ENCODE peak calls at places on chromosome 14, in eight cellular contexts. J, L, T, V, D, X, A and R are unnamed samples. For H3K4me1, the result is how much of the 10 kb centered on the place peaks cover.

GRCh38 chr14:59097681-59098080 is 90.8 kb upstream of the DAAM1 start:
- DNase-seq in J (no peak), L (no peak), T (no peak), V (no peak), D (peak), X (no peak), A (no peak), R (no peak)

GRCh38 chr14:63287661-63288483 is 30.9 kb downstream of the GPHB5 start:
- DNase-seq in J (no peak), L (no peak), T (no peak), V (no peak), D (peak), X (no peak), A (no peak), R (no peak)

GRCh38 chr14:60220917-60221316 is 28.1 kb upstream of the PPM1A start:
- DNase-seq in J (no peak), L (no peak), T (peak), V (no peak), D (no peak), X (no peak), A (no peak), R (no peak)

GRCh38 chr14:76904740-76905569 is 78.7 kb downstream of the LRRC74A start:
- DNase-seq in J (peak), L (peak), T (no peak), V (peak), D (peak), X (no peak), A (peak), R (no peak)

GRCh38 chr14:100018482-100018881 is 46.7 kb upstream of the EVL start:
- DNase-seq in J (no peak), L (no peak), T (no peak), V (no peak), D (peak), X (no peak), A (no peak), R (no peak)

GRCh38 chr14:40762685-40763084 is 844.0 kb upstream of the LRFN5 start:
- DNase-seq in J (no peak), L (no peak), T (no peak), V (no peak), D (no peak), X (no peak), A (no peak), R (no peak)

GRCh38 chr14:34629344-34629656 is 648 bp downstream of the SNX6 start:
- DNase-seq in J (no peak), L (no peak), T (no peak), V (peak), D (no peak), X (no peak), A (no peak), R (no peak)

GRCh38 chr14:82080319-82080718 is 546.7 kb upstream of the SEL1L start:
- DNase-seq in J (no peak), L (no peak), T (peak), V (no peak), D (no peak), X (no peak), A (no peak), R (no peak)

GRCh38 chr14:94936901-94937321 is 167.0 kb upstream of the GSC start:
- DNase-seq in J (no peak), L (peak), T (no peak), V (peak), D (no peak), X (peak), A (peak), R (no peak)

GRCh38 chr14:31880935-31881334 is 196.2 kb upstream of the ARHGAP5 start:
- DNase-seq in J (peak), L (peak), T (no peak), V (no peak), D (peak), X (no peak), A (no peak), R (peak)

GRCh38 chr14:41899416-41899815 is 292.7 kb downstream of the LRFN5 start:
- DNase-seq in J (no peak), L (no peak), T (no peak), V (no peak), D (peak), X (no peak), A (no peak), R (no peak)

DNA sequence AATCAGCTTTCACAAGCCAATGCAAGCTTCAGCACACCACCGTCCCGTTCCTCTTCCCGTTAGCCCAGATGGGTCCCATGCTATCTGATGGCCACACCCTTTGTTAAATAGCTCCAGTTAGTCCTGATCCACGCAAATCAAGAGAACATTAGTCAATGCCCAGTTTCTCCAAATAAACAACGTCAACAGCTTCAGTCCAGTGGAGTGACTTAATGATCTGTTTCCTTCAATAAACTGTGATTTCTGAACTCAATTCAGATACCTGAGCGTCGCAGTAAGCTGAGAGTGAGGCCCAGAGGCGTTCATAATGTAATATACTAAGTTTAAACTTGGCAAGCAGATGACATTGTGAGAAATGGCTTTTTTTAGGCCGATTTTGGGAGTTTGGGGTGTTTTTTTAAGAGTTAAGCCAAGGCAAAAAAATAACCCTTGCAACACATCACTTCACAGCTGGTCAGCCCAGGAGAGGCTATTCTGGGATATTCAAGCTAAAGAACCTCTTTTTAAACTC is 112.3 kb downstream of the ZFP36L1 start:
- DNase-seq in J (no peak), L (no peak), T (no peak), V (no peak), D (peak), X (no peak), A (no peak), R (peak)
- H3K4me1 ChIP-seq in J (under half), L (half or more), T (under half), V (under half), D (under half), X (under half), A (under half), R (under half)

GRCh38 chr14:61484011-61484410 is 162.6 kb downstream of the PRKCH start:
- DNase-seq in J (no peak), L (no peak), T (no peak), V (no peak), D (no peak), X (no peak), A (no peak), R (no peak)

GRCh38 chr14:61483477-61483876 is 162.1 kb downstream of the PRKCH start:
- DNase-seq in J (no peak), L (no peak), T (no peak), V (no peak), D (no peak), X (no peak), A (no peak), R (no peak)

GRCh38 chr14:61484826-61485584 is 163.6 kb downstream of the PRKCH start:
- DNase-seq in J (no peak), L (peak), T (no peak), V (no peak), D (no peak), X (no peak), A (no peak), R (no peak)

GRCh38 chr14:61486930-61487495 is 165.6 kb downstream of the PRKCH start:
- DNase-seq in J (no peak), L (no peak), T (no peak), V (no peak), D (no peak), X (no peak), A (no peak), R (no peak)

GRCh38 chr14:61485670-61486069 is 164.3 kb downstream of the PRKCH start:
- DNase-seq in J (no peak), L (no peak), T (no peak), V (no peak), D (no peak), X (no peak), A (no peak), R (no peak)
- H3K27ac ChIP-seq in J (peak), L (peak), T (no peak), V (no peak), D (no peak), X (no peak), A (no peak), R (no peak)

DNA sequence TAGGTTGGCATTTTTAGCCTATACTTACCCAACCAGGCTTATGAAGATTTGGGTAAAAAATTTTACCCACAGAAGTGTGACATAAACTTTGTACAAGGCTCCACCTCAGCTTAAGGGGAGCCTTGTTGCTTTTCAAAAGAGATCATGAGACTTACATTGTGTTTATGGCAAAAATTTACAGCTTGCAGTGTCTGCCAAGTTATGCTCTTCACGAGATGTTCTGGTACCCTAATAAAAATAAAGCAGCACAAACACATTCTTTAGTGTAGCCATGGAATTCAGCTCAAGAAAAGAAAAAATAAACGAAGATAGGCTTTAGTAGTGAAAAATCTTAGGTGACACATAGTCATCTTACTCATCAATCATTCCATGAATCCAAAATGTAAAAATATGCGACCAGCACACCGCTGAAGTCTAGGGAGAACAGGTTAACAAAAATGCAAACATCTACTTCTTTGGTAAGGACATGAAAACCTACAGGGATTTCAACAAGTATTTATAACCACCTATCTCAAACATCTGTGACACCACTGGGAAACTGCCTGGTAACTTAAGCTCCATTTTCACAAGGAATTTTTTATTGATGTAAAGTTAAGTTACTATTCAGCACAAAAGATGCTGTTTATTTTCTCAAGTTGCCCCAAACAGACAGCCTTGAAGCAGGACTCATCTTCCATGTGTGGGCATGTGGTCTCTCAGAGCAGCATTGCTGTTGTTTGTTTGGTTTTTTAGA is 32.9 kb downstream of the DMAC2L start:
- DNase-seq in J (no peak), L (no peak), T (no peak), V (no peak), D (peak), X (no peak), A (no peak), R (no peak)
- H3K4me1 ChIP-seq in J (under half), L (under half), T (under half), V (under half), D (under half), X (under half), A (under half), R (under half)

DNA sequence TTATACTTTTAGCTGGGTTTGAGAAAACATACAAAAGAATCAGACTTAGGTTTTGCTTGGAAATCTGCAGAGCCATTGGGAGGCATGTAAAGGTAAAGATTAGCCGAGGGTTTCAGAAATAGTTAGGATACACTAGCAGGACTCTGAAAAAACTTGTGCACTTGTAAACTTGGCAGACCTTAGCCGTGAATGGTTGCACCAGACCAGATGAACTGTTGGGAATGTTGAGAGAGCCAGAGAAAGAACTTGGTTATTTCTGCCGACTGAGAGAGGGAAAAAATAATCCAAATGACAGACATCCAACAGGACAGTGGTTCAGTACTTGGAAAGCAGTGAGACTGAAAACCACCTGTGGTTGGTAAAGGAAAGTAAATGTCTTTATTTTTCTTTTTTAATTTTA is 222.4 kb upstream of the DDHD1 start:
- DNase-seq in J (no peak), L (no peak), T (no peak), V (no peak), D (no peak), X (no peak), A (no peak), R (no peak)
- H3K27ac ChIP-seq in J (no peak), L (no peak), T (no peak), V (no peak), D (no peak), X (no peak), A (no peak), R (no peak)

GRCh38 chr14:75456069-75457023 is 28.5 kb downstream of the JDP2 start:
- DNase-seq in J (no peak), L (no peak), T (no peak), V (no peak), D (no peak), X (no peak), A (no peak), R (no peak)

GRCh38 chr14:75452900-75453816 is 25.3 kb downstream of the JDP2 start:
- DNase-seq in J (peak), L (peak), T (peak), V (peak), D (peak), X (peak), A (peak), R (peak)

GRCh38 chr14:75452324-75452723 is 24.5 kb downstream of the JDP2 start:
- DNase-seq in J (no peak), L (no peak), T (no peak), V (no peak), D (no peak), X (peak), A (peak), R (peak)

GRCh38 chr14:75454963-75455546 is 27.2 kb downstream of the JDP2 start:
- DNase-seq in J (no peak), L (peak), T (no peak), V (peak), D (peak), X (peak), A (peak), R (peak)

DNA sequence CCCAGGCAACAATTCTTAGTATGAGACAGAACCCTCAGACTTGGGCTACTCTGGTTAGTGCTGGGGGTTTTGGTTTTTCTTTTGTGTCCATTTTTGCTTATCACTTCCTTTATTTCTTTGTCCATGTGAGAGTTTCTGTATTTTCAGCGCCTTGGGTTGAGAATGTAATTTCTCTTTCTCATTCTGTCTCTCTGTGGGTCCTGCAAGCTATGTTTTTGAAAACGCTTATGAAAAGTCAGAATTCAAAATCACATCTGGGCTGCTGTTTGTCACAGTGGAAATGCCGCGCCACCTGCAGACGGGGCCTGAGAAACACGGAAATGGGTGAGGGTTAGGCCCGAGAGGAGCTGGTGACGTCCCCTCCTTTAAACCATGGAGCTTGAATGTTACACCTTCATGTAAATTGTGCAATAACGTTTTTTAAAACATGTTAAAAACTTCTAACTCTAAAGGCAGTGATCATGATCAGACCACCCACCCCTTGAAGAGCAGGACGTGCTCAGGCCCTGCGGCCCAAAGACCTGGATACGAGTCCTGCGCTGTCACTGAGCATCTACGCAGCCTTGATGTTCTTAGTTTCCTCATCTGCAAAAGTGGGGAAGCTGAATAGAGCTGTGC is 26.1 kb downstream of the JDP2 start:
- DNase-seq in J (no peak), L (no peak), T (peak), V (no peak), D (no peak), X (no peak), A (no peak), R (no peak)
- H3K4me1 ChIP-seq in J (half or more), L (half or more), T (under half), V (under half), D (half or more), X (under half), A (half or more), R (under half)

DNA sequence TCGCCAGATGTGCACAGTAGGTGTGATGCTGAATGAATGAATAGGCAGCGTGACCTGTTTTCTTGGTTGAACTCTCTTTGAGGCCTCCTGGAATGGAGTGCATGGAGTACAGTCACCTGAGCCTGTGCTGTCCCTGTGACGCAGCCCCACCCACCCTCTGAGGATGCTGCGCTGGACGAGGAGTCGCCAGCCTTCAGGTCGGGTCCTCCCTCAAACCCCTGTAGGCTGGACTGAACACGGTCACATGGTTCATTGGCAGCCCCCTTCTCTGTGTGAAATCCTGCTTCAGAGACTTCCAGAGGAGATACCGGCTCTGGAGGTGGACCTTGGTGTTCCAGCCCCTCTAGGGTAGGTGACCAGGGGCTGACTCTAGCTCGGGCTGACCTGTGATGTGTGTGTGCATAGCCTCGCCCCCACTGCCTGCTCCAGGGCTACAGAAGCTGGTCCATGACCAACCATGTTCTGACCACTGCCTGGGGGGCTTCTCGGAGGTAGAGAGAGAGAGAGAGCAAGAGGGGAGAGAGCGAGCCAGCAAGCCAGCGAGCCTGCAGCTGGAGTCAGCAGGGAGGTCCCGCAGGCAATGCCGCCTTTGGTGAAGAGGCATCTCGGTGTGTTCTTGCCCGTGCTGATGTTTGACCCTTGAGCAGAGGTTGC is 158.0 kb upstream of the RTL1 start:
- DNase-seq in J (no peak), L (no peak), T (no peak), V (no peak), D (no peak), X (no peak), A (peak), R (no peak)
- H3K27ac ChIP-seq in J (no peak), L (no peak), T (no peak), V (no peak), D (no peak), X (no peak), A (no peak), R (no peak)

DNA sequence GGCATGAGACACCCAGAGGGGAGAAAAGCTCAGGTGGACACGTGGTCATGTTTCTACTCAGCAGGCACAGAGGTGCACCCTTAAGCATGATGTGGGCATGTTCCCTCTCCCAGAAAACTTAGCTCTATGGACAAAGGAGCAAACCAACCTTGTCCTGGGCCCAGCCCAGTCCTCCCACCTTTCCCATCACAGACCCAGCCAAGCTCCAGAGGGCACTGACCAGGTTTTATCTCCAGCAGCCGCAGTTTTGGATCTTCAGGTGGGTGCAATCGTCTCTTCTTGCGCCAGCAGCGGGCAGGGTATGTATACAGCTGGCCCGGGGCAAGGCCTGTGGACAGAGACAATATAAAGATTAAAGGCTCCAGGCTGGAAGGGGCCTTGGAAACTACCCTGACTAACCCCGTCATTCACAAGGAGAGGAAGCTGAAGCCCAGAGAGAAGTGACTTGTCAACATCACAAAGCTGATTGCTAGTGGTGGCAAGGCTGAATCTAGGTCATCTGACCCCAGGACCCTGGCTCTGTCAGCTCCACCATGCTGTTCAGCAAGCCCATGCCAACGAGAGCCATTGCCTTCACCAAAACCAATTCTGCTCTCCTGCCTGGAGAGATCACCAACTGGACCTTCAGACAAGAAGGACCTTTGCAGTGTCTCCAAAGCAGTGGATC is 140.7 kb downstream of the DPF3 start:
- DNase-seq in J (no peak), L (no peak), T (no peak), V (no peak), D (no peak), X (no peak), A (no peak), R (no peak)
- H3K4me1 ChIP-seq in J (under half), L (under half), T (under half), V (under half), D (under half), X (under half), A (under half), R (under half)

GRCh38 chr14:51545396-51545795 is 106.3 kb upstream of the FRMD6 start:
- DNase-seq in J (no peak), L (no peak), T (no peak), V (no peak), D (no peak), X (no peak), A (no peak), R (no peak)

GRCh38 chr14:51544901-51545300 is 106.8 kb upstream of the FRMD6 start:
- DNase-seq in J (no peak), L (no peak), T (no peak), V (no peak), D (no peak), X (no peak), A (no peak), R (no peak)

GRCh38 chr14:51547260-51547659 is 104.5 kb upstream of the FRMD6 start:
- DNase-seq in J (peak), L (peak), T (no peak), V (peak), D (peak), X (peak), A (no peak), R (peak)

GRCh38 chr14:51546603-51547258 is 105.0 kb upstream of the FRMD6 start:
- DNase-seq in J (no peak), L (no peak), T (no peak), V (no peak), D (no peak), X (no peak), A (no peak), R (peak)

DNA sequence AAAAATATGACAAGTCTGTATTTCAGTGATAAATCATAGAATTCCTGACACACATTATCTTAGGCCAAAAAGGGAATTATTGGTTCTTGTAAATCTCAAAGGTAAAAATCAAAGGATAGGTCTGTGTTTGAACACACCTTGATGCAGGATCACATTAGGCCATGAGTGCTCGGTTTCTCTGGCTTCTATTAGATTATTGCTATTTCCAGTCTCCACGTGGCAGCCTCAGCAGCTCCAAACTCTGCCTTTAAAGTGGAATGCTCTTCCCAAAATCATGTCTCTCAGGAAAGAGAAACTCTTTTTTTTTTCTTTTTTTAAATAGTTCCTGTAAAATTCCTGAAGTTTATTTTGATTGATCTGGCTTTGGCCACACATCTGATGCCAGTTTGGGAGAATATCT is 105.6 kb upstream of the FRMD6 start:
- DNase-seq in J (no peak), L (no peak), T (no peak), V (no peak), D (no peak), X (no peak), A (no peak), R (no peak)
- H3K27ac ChIP-seq in J (peak), L (no peak), T (no peak), V (peak), D (peak), X (no peak), A (no peak), R (no peak)

GRCh38 chr14:104750658-104751057 is 2.3 kb upstream of the SIVA1 start:
- DNase-seq in J (no peak), L (no peak), T (no peak), V (no peak), D (no peak), X (no peak), A (peak), R (no peak)
- H3K4me1 ChIP-seq in J (under half), L (under half), T (under half), V (under half), D (under half), X (under half), A (half or more), R (under half)